ENCODE peak calls at places on chromosomes 1 and 21, in ten cellular contexts. C, R, B, F, J, V, I, G, Q and O are unnamed samples.
A peak's percentile ranks its signal among the peaks of the same experiment; 100 is the strongest.

GRCh38 chr1:210448293-210448892 is 119.7 kb downstream of the HHAT start:
- DNase-seq in C (no peak), R (no peak), B (peak; percentile 72), F (peak; percentile 60), J (peak; percentile 57), V (no peak), I (peak; percentile 79), G (peak; percentile 17), Q (no peak), O (no peak)

GRCh38 chr1:80533775-80534314 is 1266.9 kb upstream of the ADGRL2 start:
- DNase-seq in C (no peak), R (no peak), B (no peak), F (no peak), J (no peak), V (no peak), I (no peak), G (no peak), Q (no peak), O (no peak)

GRCh38 chr1:53359934-53360276 is 32.0 kb upstream of the LRP8 start:
- DNase-seq in C (no peak), R (no peak), B (no peak), F (no peak), J (no peak), V (no peak), I (no peak), G (no peak), Q (no peak), O (no peak)

GRCh38 chr1:156157974-156158373 is 4.6 kb downstream of the SEMA4A start:
- DNase-seq in C (no peak), R (no peak), B (no peak), F (no peak), J (no peak), V (no peak), I (no peak), G (no peak), Q (no peak), O (no peak)

GRCh38 chr1:167440345-167440744 is 78.0 kb downstream of the CD247 start:
- DNase-seq in C (no peak), R (no peak), B (no peak), F (no peak), J (no peak), V (no peak), I (no peak), G (no peak), Q (no peak), O (no peak)

GRCh38 chr21:44083631-44084291 is 23.4 kb upstream of the PWP2 start:
- DNase-seq in C (no peak), R (no peak), B (no peak), F (no peak), J (no peak), V (no peak), I (no peak), G (no peak), Q (no peak), O (no peak)

GRCh38 chr1:111147948-111148347 is 7.9 kb downstream of the CEPT1 start:
- DNase-seq in C (no peak), R (no peak), B (no peak), F (no peak), J (no peak), V (no peak), I (no peak), G (no peak), Q (no peak), O (no peak)

GRCh38 chr1:201888282-201889033 is at the start of gene SHISA4:
- DNase-seq in C (peak; percentile 84), R (peak; percentile 95), B (peak; percentile 47), F (peak; percentile 95), J (no peak), V (peak; percentile 54), I (peak; percentile 90), G (peak; percentile 92), Q (peak; percentile 88), O (no peak)

GRCh38 chr1:27630859-27631491 is 4.0 kb downstream of the FGR start:
- DNase-seq in C (no peak), R (no peak), B (no peak), F (no peak), J (peak; percentile 90), V (no peak), I (peak; percentile 22), G (peak; percentile 65), Q (peak; percentile 78), O (no peak)

GRCh38 chr1:27633640-27634165 is 1.3 kb downstream of the FGR start:
- DNase-seq in C (no peak), R (no peak), B (no peak), F (no peak), J (no peak), V (no peak), I (no peak), G (no peak), Q (no peak), O (no peak)

GRCh38 chr1:27633298-27633610 is 1.7 kb downstream of the FGR start:
- DNase-seq in C (no peak), R (no peak), B (no peak), F (no peak), J (no peak), V (no peak), I (no peak), G (no peak), Q (no peak), O (no peak)

GRCh38 chr1:27634166-27634981 is 611 bp downstream of the FGR start:
- DNase-seq in C (peak; percentile 58), R (no peak), B (no peak), F (peak; percentile 58), J (peak; percentile 61), V (peak; percentile 33), I (peak; percentile 52), G (no peak), Q (peak; percentile 74), O (no peak)

DNA sequence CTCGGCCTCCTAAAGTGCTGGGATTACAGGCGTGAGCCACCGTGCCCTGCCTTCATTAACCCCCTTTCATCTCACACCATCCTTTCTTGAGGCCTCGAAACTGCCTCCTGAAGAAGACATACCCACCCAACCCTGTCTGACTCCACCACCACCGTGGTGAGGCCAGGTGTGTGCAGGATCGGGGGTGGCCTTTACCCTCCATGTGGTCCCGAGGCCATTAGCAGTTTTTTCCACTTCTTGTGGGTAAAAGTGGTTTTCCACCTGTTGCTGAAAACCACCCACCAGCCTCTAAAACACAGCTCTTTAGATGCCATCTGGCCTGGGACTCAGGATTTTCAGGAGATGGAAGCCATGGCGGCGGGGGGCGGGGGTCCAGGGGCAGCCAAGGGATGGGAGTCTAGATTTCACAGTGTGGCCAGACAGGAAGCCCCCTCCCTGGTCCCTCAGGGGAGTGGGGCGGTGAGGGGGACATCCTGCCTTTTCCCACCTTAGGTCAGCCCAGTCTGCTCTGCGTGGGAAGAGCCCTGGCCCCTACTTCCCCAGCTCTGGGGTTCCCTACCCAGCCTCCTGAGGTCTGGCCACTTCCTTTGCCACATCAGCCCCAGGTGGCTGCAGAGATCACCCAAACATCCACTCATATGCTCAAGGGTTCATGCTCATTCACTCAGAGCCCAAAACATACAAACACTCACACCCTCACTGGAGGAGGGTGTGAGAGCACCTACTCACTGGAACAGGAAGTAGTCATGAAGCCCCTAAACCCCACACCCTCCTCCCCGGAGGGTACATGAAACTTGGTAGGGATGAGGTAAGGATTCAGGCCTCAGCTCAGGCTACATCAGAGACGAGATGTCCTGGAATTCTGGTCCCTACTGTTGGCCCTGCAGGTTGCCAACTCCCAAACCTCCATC is 2.3 kb downstream of the FGR start:
- DNase-seq in C (no peak), R (no peak), B (no peak), F (no peak), J (peak; percentile 90), V (no peak), I (no peak), G (no peak), Q (no peak), O (no peak)
- H3K4me3 ChIP-seq in C (no peak overlapping the region), R (no peak overlapping the region), B (no peak overlapping the region), F (no peak overlapping the region), J (peak overlapping the region; percentile 49), V (no peak overlapping the region), I (no peak overlapping the region), G (peak overlapping the region; percentile 63), Q (peak overlapping the region; percentile 61), O (no peak overlapping the region)

GRCh38 chr1:54980528-54981241 is at the start of gene TMEM61:
- DNase-seq in C (no peak), R (no peak), B (no peak), F (peak; percentile 73), J (no peak), V (peak; percentile 53), I (peak; percentile 39), G (no peak), Q (no peak), O (no peak)
- H3K4me3 ChIP-seq in C (peak within 1 kb of the TSS; percentile 74), R (peak within 1 kb of the TSS; percentile 72), B (peak within 1 kb of the TSS; percentile 8), F (no peak within 1 kb of the TSS), J (no peak within 1 kb of the TSS), V (peak within 1 kb of the TSS; percentile 44), I (peak within 1 kb of the TSS; percentile 12), G (peak within 1 kb of the TSS; percentile 91), Q (peak within 1 kb of the TSS; percentile 52), O (peak within 1 kb of the TSS; percentile 37)

GRCh38 chr1:172382406-172382805 is 38.1 kb upstream of the C1orf105 start:
- DNase-seq in C (no peak), R (no peak), B (no peak), F (no peak), J (no peak), V (no peak), I (no peak), G (no peak), Q (no peak), O (no peak)

GRCh38 chr1:172381981-172382380 is 38.5 kb upstream of the C1orf105 start:
- DNase-seq in C (no peak), R (no peak), B (no peak), F (no peak), J (no peak), V (no peak), I (peak; percentile 23), G (no peak), Q (no peak), O (no peak)

GRCh38 chr1:172383541-172383940 is 36.9 kb upstream of the C1orf105 start:
- DNase-seq in C (no peak), R (no peak), B (peak; percentile 53), F (no peak), J (no peak), V (no peak), I (peak; percentile 75), G (no peak), Q (no peak), O (peak; percentile 54)

GRCh38 chr1:172380441-172381244 is 39.8 kb upstream of the C1orf105 start:
- DNase-seq in C (no peak), R (no peak), B (no peak), F (no peak), J (peak; percentile 85), V (no peak), I (no peak), G (no peak), Q (no peak), O (no peak)

GRCh38 chr1:172382949-172383348 is 37.5 kb upstream of the C1orf105 start:
- DNase-seq in C (no peak), R (no peak), B (no peak), F (no peak), J (no peak), V (no peak), I (no peak), G (no peak), Q (no peak), O (no peak)
- H3K4me3 ChIP-seq in C (no peak overlapping the region), R (peak overlapping the region; percentile 29), B (no peak overlapping the region), F (no peak overlapping the region), J (no peak overlapping the region), V (no peak overlapping the region), I (no peak overlapping the region), G (no peak overlapping the region), Q (no peak overlapping the region), O (no peak overlapping the region)

DNA sequence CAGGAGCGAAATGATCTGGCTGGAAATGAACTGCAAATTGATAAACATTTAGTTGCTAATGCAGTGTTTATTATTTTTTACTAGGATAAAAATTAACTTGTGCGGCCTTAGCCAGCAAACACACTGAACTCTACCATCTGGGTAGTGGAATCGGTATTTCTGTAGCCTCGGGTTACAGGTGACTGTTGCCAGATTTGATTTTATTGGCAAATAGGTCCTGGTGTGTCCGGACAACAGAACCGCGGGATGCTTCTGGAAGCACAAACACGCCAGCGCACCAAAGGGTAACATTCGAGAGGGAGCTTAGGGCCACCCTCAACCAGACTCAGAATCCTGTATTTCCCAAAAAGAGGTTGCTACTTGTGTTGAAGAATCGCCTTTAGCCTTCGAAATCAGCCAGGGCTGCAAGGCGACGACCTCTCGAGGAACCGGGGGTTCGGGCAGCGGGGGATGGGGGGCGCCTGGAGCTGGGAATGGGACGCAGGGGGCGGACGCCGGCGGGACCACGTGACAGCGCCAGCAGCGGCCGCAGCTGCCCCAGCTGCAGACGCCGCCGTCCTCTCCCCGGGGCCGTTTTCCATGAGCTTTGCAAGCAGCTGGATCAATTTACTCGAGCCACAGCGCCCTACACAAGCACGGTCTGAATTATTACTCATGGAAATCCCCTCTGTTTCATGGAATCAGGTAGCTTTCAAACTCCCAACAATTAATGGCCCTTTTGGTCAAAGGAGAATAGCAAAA is 158.8 kb downstream of the TOMM20 start:
- DNase-seq in C (peak; percentile 67), R (no peak), B (peak; percentile 71), F (peak; percentile 93), J (no peak), V (no peak), I (peak; percentile 87), G (peak; percentile 77), Q (peak; percentile 68), O (peak; percentile 71)
- H3K4me3 ChIP-seq in C (peak overlapping the region; percentile 59), R (peak overlapping the region; percentile 45), B (peak overlapping the region; percentile 38), F (peak overlapping the region; percentile 21), J (no peak overlapping the region), V (peak overlapping the region; percentile 2), I (peak overlapping the region; percentile 30), G (peak overlapping the region; percentile 54), Q (peak overlapping the region; percentile 35), O (peak overlapping the region; percentile 30)